ENCODE peak calls at places on chromosome 19, in four cellular contexts. E, I, B and L are unnamed samples.

GRCh38 chr19:36245210-36246005 is 30.5 kb downstream of the ZNF146 start:
- DNase-seq in B (peak), E (no peak), I (no peak), L (no peak)

GRCh38 chr19:8578642-8579265 is 1.5 kb upstream of the MYO1F start:
- DNase-seq in E (peak), I (peak), B (peak), L (no peak)

GRCh38 chr19:5094768-5095567 is 126.1 kb downstream of the KDM4B start:
- DNase-seq in E (no peak), B (peak), I (no peak), L (no peak)

GRCh38 chr19:39110263-39110967 is 15.2 kb upstream of the PAK4 start:
- DNase-seq in B (peak), E (peak), I (peak), L (no peak)

GRCh38 chr19:10120538-10121198 is 969 bp upstream of the EIF3G start:
- DNase-seq in E (no peak), B (peak), I (no peak), L (peak)

GRCh38 chr19:49847731-49848696 is 2.9 kb upstream of the PTOV1 start:
- DNase-seq in I (no peak), E (no peak), B (peak), L (peak)

GRCh38 chr19:35268546-35269424 is at the start of gene USF2:
- DNase-seq in E (peak), I (peak), B (peak), L (peak)

GRCh38 chr19:48844472-48844871 is 8.2 kb upstream of the HSD17B14 start:
- DNase-seq in B (peak), I (no peak), E (no peak), L (no peak)

GRCh38 chr19:6501740-6502648 is at the start of gene TUBB4A:
- DNase-seq in B (peak), E (no peak), I (peak), L (no peak)

GRCh38 chr19:34409189-34410164 is 5.3 kb downstream of the PDCD2L start:
- DNase-seq in E (no peak), B (no peak), I (no peak), L (no peak)

GRCh38 chr19:44668985-44669764 is 2.1 kb upstream of the CEACAM19 start:
- DNase-seq in B (no peak), I (no peak), E (no peak), L (no peak)

GRCh38 chr19:2453431-2454025 is 3.2 kb downstream of the LMNB2 start:
- DNase-seq in I (no peak), E (no peak), B (no peak), L (no peak)

GRCh38 chr19:28598861-28599260 is 614.1 kb downstream of the UQCRFS1 start:
- DNase-seq in B (no peak), E (no peak), I (no peak), L (no peak)

GRCh38 chr19:4524808-4525562 is 6.7 kb upstream of the PLIN4 start:
- DNase-seq in B (peak), I (peak), E (peak), L (no peak)

GRCh38 chr19:54335164-54335563 is 3.8 kb downstream of the LILRA4 start:
- DNase-seq in B (no peak), I (no peak), E (no peak), L (no peak)

GRCh38 chr19:57648336-57649003 is 15.5 kb downstream of the ZNF211 start:
- DNase-seq in B (peak), E (no peak), I (no peak), L (no peak)

GRCh38 chr19:45150180-45150579 is 10.6 kb downstream of the NKPD1 start:
- DNase-seq in E (no peak), B (no peak), I (no peak), L (no peak)

GRCh38 chr19:15276620-15277019 is 44.4 kb upstream of the EPHX3 start:
- DNase-seq in B (no peak), E (no peak), I (no peak), L (no peak)

GRCh38 chr19:8832132-8833021 is at the start of the genes MBD3L1 and ZNF558:
- DNase-seq in I (peak), E (peak), B (peak), L (peak)

GRCh38 chr19:40588110-40588854 is 11.6 kb downstream of the SHKBP1 start:
- DNase-seq in B (no peak), I (no peak), E (no peak), L (no peak)

GRCh38 chr19:8731428-8732169 is 10.2 kb downstream of the OR2Z1 start:
- DNase-seq in E (no peak), I (no peak), B (peak), L (no peak)

GRCh38 chr19:46347572-46347883 is 641 bp downstream of the PPP5C start:
- DNase-seq in I (no peak), E (no peak), B (no peak), L (no peak)

GRCh38 chr19:46345157-46345556 is 1.7 kb upstream of the PPP5C start:
- DNase-seq in B (no peak), E (no peak), I (no peak), L (no peak)

GRCh38 chr19:46347985-46348384 is 1.1 kb downstream of the PPP5C start:
- DNase-seq in E (no peak), I (no peak), B (no peak), L (no peak)

GRCh38 chr19:46349311-46349993 is 2.6 kb downstream of the PPP5C start:
- DNase-seq in E (no peak), B (no peak), I (no peak), L (no peak)

GRCh38 chr19:46346821-46347571 is at the start of gene PPP5C:
- DNase-seq in I (peak), B (peak), E (peak), L (peak)
- H3K4me3 ChIP-seq in I (peak), B (peak), E (peak), L (peak)

DNA sequence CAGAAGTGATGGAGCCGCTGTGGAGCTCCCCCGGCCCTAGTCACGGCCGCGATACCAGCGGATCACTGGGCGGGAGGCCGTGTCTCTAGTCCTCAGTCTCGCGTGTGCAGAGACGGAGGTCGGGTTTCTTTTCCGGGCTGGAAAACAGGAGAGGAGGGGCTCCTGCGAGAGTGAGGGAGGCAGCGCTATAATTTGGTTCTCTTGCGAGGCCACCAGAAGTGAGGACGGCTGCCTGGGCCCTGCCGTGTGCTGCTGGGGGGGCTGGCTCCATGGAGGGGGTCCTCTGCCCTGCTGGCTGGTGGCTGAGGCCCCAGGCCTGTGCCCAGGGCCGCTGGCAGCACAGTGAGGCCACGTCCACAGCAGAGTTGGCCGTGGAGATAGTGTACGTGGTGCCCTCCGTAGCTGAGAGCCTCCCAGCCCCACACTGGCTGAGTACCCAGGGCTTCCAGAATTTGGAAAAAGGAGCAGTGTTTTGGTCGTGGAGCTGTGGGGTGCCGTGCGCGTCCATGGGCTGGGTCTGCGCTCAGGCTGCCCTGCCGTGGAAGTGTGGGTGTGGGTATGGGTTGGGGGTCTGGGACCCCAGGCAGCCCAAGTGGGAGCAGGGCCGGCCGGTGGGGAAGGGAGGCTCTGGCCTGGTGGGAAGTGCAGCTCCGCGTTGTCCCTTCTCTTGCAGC is 5.8 kb downstream of the PTBP1 start:
- DNase-seq in B (peak), I (no peak), E (no peak), L (no peak)
- H3K4me3 ChIP-seq in B (peak), I (no peak), E (no peak), L (peak)

GRCh38 chr19:11195169-11195568 is 2.2 kb downstream of the KANK2 start:
- DNase-seq in I (peak), E (no peak), B (no peak), L (no peak)
- H3K4me3 ChIP-seq in I (peak), E (no peak), B (peak), L (peak)

DNA sequence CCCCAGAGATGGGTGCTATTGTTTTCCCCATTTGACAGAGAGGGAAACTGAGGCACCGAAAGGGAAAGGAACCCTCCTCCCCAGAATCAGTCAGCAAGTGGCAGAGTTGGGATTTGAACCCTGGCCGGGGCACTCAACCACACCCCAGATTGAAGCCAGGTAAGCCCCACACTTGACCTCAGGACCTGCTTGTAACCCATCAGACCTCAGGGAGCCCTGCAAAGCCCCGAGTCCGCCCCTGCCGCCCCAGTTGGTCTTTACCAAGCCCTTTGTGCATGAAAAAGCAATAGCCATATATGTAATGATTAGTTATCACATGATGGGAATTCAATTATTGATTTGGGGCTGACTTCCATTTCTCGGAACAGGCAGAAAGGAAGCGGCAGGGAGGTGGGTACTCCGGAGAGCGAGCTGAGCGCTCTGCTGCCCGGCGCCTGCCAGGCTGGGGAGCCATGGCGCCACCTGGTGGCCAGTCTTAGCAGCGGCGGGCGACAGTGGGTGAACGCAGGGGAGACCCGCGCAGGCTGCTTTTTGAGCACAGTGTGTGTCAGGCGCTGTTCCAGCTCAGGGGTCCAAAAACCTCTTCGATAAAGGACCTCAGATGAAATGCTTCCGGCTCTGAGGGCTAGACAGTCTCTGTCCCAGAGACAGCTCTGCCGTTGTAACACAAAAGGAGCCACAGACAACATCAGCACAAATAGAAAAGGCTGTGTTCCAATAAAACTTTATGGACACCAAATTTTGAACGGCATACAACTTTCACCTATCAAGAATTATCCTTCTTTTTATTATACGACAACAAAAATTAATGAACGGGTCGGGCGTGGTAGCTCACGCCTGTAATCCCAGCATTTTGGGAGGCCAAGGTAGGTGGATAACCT is 82.9 kb upstream of the CACNA1A start:
- DNase-seq in B (peak), E (peak), I (peak), L (peak)
- H3K4me3 ChIP-seq in B (no peak), E (no peak), I (no peak), L (no peak)